ENCODE peak calls at places on chromosomes 11 and 22, in eight cellular contexts. V is right lobe of liver, X is astrocyte of the cerebellum, I is Calu3, T is endothelial cell, U is choroid plexus epithelial cell, N is cardiac fibroblast, L is brain microvascular endothelial cell. W is an unnamed sample.

GRCh38 chr22:50160947-50161346 is 9.6 kb upstream of the PANX2 start:
- DNase-seq in V (no peak), X (no peak), I (no peak), T (no peak), U (no peak), N (no peak), L (no peak), W (no peak)

GRCh38 chr11:11789735-11790369 is 51.9 kb upstream of the USP47 start:
- DNase-seq in V (peak; percentile 40), X (no peak), I (peak; percentile 38), T (peak; percentile 26), U (peak; percentile 58), N (peak; percentile 40), L (peak; percentile 25), W (peak; percentile 31)

GRCh38 chr11:28343304-28344233 is 235.4 kb downstream of the METTL15 start:
- DNase-seq in V (no peak), X (peak; percentile 60), I (peak; percentile 19), T (no peak), U (peak; percentile 90), N (peak; percentile 88), L (peak; percentile 80), W (peak; percentile 71)

GRCh38 chr22:39545310-39546063 is 12.9 kb upstream of the RPS19BP1 start:
- DNase-seq in V (no peak), X (no peak), I (no peak), T (peak; percentile 70), U (no peak), N (peak; percentile 45), L (no peak), W (peak; percentile 60)

GRCh38 chr11:66326261-66327111 is 9.6 kb upstream of the CD248 start:
- DNase-seq in V (no peak), X (no peak), I (no peak), T (no peak), U (peak; percentile 21), N (peak; percentile 65), L (no peak), W (no peak)

GRCh38 chr22:46031965-46032851 is 55.2 kb upstream of the WNT7B start:
- DNase-seq in V (peak; percentile 22), X (no peak), I (no peak), T (no peak), U (no peak), N (no peak), L (no peak), W (no peak)

GRCh38 chr11:70608568-70609314 is 210.4 kb downstream of the CTTN start:
- DNase-seq in V (no peak), X (peak; percentile 46), I (no peak), T (no peak), U (peak; percentile 70), N (peak; percentile 1), L (peak; percentile 4), W (no peak)

GRCh38 chr11:17369685-17370243 is 18.2 kb downstream of the NCR3LG1 start:
- DNase-seq in V (no peak), X (no peak), I (no peak), T (no peak), U (no peak), N (no peak), L (no peak), W (peak; percentile 31)

DNA sequence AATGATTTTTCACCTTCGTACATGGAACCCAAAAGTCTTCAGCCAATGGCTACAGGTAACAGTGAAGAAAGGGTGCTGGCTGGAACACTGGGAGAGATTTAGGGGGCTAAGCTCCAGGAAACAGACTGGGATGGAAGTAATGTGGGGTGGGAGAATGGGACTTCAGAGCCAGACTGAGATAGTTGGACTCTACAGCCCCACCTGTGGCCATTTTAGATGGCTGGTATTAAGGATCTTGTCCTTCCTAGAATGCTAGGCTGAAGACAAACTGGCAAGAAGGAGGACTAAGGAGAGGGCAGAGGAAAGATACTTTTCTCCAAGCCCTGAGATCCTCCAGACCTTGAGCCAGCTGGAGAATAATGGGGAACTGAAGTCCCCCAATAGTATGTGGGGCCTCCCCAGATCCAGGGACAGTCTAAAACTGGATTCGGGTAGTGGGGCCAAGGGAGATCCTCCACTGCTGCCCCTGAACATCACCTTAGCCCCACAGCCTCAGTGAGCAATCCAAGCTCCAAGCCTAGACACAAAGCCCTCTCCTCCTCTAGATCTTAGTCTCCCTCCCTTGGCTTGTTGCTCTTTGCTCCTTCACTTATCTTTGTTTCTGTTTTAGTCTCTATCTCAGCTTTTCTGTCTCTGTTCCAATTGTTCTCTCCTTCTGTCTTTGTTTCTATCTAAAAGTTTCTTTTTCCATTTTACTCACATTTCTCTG is 16.1 kb upstream of the RRAS2 start:
- DNase-seq in V (no peak), X (no peak), I (no peak), T (no peak), U (no peak), N (no peak), L (no peak), W (no peak)
- TF ChIP-seq CTCF in V (no peak), X (peak; percentile 21), I (peak; percentile 22), T (peak; percentile 18), U (peak; percentile 43), N (no peak), L (peak; percentile 49), W (peak; percentile 13)

GRCh38 chr11:77411717-77412441 is 62.0 kb downstream of the PAK1 start:
- DNase-seq in V (peak; percentile 80), X (peak; percentile 60), I (peak; percentile 86), T (peak; percentile 73), U (peak; percentile 91), N (peak; percentile 83), L (peak; percentile 84), W (peak; percentile 92)
- TF ChIP-seq CTCF in V (no peak), X (no peak), I (no peak), T (no peak), U (no peak), N (peak; percentile 3), L (peak; percentile 17), W (peak; percentile 4)

GRCh38 chr11:32069361-32070058 is 21.4 kb upstream of the RCN1 start:
- DNase-seq in V (no peak), X (no peak), I (no peak), T (no peak), U (no peak), N (no peak), L (no peak), W (peak; percentile 41)

GRCh38 chr11:32070707-32071106 is 20.2 kb upstream of the RCN1 start:
- DNase-seq in V (no peak), X (no peak), I (no peak), T (no peak), U (no peak), N (no peak), L (no peak), W (no peak)

GRCh38 chr11:32068134-32068533 is 22.7 kb upstream of the RCN1 start:
- DNase-seq in V (no peak), X (no peak), I (no peak), T (no peak), U (peak; percentile 51), N (peak; percentile 4), L (peak; percentile 24), W (no peak)

GRCh38 chr11:32072872-32073661 is 17.8 kb upstream of the RCN1 start:
- DNase-seq in V (no peak), X (no peak), I (no peak), T (no peak), U (no peak), N (no peak), L (no peak), W (no peak)

DNA sequence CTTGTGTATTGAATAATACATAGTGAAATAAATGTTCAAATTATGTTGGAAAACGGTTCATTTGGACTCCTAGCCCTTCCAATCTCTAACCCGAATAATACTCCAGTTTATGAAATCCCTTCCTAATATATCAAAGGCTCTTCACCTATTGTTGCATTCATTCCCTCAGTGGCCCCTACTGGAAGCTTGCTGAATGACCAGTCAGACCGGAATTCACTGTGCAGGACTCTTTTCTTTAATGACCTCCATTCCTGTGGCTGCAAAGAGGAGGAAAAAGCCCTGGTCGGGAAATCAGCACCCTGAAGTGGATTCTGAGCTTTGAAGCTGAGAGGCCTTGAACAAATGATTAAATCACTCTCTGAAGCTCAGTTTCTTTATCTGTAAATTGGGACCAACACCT is 19.1 kb upstream of the RCN1 start:
- DNase-seq in V (no peak), X (peak; percentile 59), I (peak; percentile 60), T (peak; percentile 42), U (peak; percentile 83), N (peak; percentile 71), L (peak; percentile 63), W (peak; percentile 46)
- TF ChIP-seq CTCF in V (peak; percentile 21), X (peak; percentile 76), I (peak; percentile 51), T (peak; percentile 48), U (peak; percentile 74), N (peak; percentile 74), L (peak; percentile 77), W (peak; percentile 46)

GRCh38 chr11:102534261-102534872 is 3.8 kb upstream of the MMP7 start:
- DNase-seq in V (no peak), X (no peak), I (no peak), T (no peak), U (peak; percentile 15), N (no peak), L (no peak), W (peak; percentile 20)
- TF ChIP-seq CTCF in V (peak; percentile 12), X (no peak), I (no peak), T (no peak), U (peak; percentile 47), N (peak; percentile 20), L (peak; percentile 37), W (peak; percentile 46)

GRCh38 chr11:44746894-44747293 is 20.1 kb downstream of the TSPAN18 start:
- DNase-seq in V (no peak), X (no peak), I (no peak), T (no peak), U (no peak), N (no peak), L (no peak), W (no peak)
- TF ChIP-seq CTCF in V (no peak), X (no peak), I (no peak), T (no peak), U (no peak), N (no peak), L (no peak), W (no peak)

GRCh38 chr22:25060522-25061071 is 108.1 kb downstream of the KIAA1671 start:
- DNase-seq in V (no peak), X (no peak), I (no peak), T (no peak), U (peak; percentile 27), N (no peak), L (no peak), W (no peak)
- TF ChIP-seq CTCF in V (peak; percentile 30), X (peak; percentile 31), I (peak; percentile 28), T (peak; percentile 11), U (peak; percentile 54), N (no peak), L (peak; percentile 23), W (peak; percentile 57)

W was measured in epithelial cell of esophagus.